ENCODE peak calls at places on chromosomes 4 and X, in four cellular contexts. One of them, this sample, is unnamed.

GRCh38 chr4:174595141-174595929 is 73.0 kb upstream of the HPGD start:
- DNase-seq in right lobe of liver: no peak
- DNase-seq in T-cell: no peak
- DNase-seq in endothelial cell: no peak
- DNase-seq in this sample: no peak

GRCh38 chrX:115494133-115494532 is 66.8 kb upstream of the PLS3 start:
- DNase-seq in endothelial cell: no peak
- DNase-seq in right lobe of liver: no peak
- DNase-seq in T-cell: no peak
- DNase-seq in this sample: no peak

GRCh38 chr4:184345573-184345922 is 127.9 kb upstream of the ENPP6 start:
- DNase-seq in T-cell: no peak
- DNase-seq in right lobe of liver: peak; percentile 75
- DNase-seq in endothelial cell: no peak
- DNase-seq in this sample: peak; percentile 55

GRCh38 chrX:13265549-13266132 is 54.2 kb downstream of the ATXN3L start:
- DNase-seq in right lobe of liver: no peak
- DNase-seq in endothelial cell: no peak
- DNase-seq in T-cell: no peak
- DNase-seq in this sample: no peak

GRCh38 chr4:138670681-138671080 is 344.9 kb upstream of the NOCT start:
- DNase-seq in endothelial cell: no peak
- DNase-seq in right lobe of liver: no peak
- DNase-seq in T-cell: no peak
- DNase-seq in this sample: no peak

GRCh38 chr4:182916483-182917181 is 554 bp downstream of the DCTD start:
- DNase-seq in endothelial cell: peak; percentile 53
- DNase-seq in T-cell: peak; percentile 39
- DNase-seq in right lobe of liver: peak; percentile 64
- DNase-seq in this sample: peak; percentile 71

GRCh38 chrX:4936315-4936714 is 1222.9 kb upstream of the PRKX start:
- DNase-seq in endothelial cell: no peak
- DNase-seq in T-cell: no peak
- DNase-seq in right lobe of liver: no peak
- DNase-seq in this sample: no peak

GRCh38 chrX:142998447-142999208 is 27.1 kb upstream of the SPANXN4 start:
- DNase-seq in endothelial cell: no peak
- DNase-seq in right lobe of liver: no peak
- DNase-seq in T-cell: no peak
- DNase-seq in this sample: no peak

GRCh38 chrX:23845316-23845932 is 62.3 kb downstream of the APOO start:
- DNase-seq in right lobe of liver: no peak
- DNase-seq in endothelial cell: no peak
- DNase-seq in T-cell: no peak
- DNase-seq in this sample: peak; percentile 15

GRCh38 chr4:8846046-8846720 is 25.5 kb downstream of the HMX1 start:
- DNase-seq in right lobe of liver: peak; percentile 22
- DNase-seq in endothelial cell: no peak
- DNase-seq in T-cell: no peak
- DNase-seq in this sample: no peak

GRCh38 chrX:72095370-72095769 is 36.3 kb downstream of the RTL5 start:
- DNase-seq in T-cell: no peak
- DNase-seq in right lobe of liver: no peak
- DNase-seq in endothelial cell: no peak
- DNase-seq in this sample: no peak

GRCh38 chr4:2745981-2746806 is 9.9 kb downstream of the TNIP2 start:
- DNase-seq in T-cell: peak; percentile 73
- DNase-seq in right lobe of liver: peak; percentile 60
- DNase-seq in endothelial cell: no peak
- DNase-seq in this sample: peak; percentile 92

GRCh38 chrX:57925806-57926205 is 15.5 kb upstream of the ZXDA start:
- DNase-seq in endothelial cell: no peak
- DNase-seq in right lobe of liver: no peak
- DNase-seq in T-cell: no peak
- DNase-seq in this sample: no peak

GRCh38 chr4:155787113-155787710 is 28.4 kb downstream of the GUCY1B1 start:
- DNase-seq in endothelial cell: peak; percentile 26
- DNase-seq in T-cell: no peak
- DNase-seq in right lobe of liver: no peak
- DNase-seq in this sample: peak; percentile 74

GRCh38 chrX:67781132-67781531 is 237.3 kb downstream of the AR start:
- DNase-seq in T-cell: no peak
- DNase-seq in right lobe of liver: no peak
- DNase-seq in endothelial cell: no peak
- DNase-seq in this sample: no peak

GRCh38 chrX:12802741-12803140 is 11.5 kb downstream of the PRPS2 start:
- DNase-seq in endothelial cell: no peak
- DNase-seq in T-cell: no peak
- DNase-seq in right lobe of liver: no peak
- DNase-seq in this sample: no peak

GRCh38 chr4:25523405-25523804 is 132.2 kb upstream of the SLC34A2 start:
- DNase-seq in T-cell: no peak
- DNase-seq in right lobe of liver: no peak
- DNase-seq in endothelial cell: no peak
- DNase-seq in this sample: no peak

GRCh38 chr4:87017580-87018061 is 82.8 kb downstream of the AFF1 start:
- DNase-seq in right lobe of liver: no peak
- DNase-seq in T-cell: no peak
- DNase-seq in endothelial cell: no peak
- DNase-seq in this sample: peak; percentile 91

GRCh38 chr4:24896977-24897376 is 15.9 kb downstream of the CCDC149 start:
- DNase-seq in right lobe of liver: no peak
- DNase-seq in T-cell: no peak
- DNase-seq in endothelial cell: no peak
- DNase-seq in this sample: no peak

GRCh38 chr4:150863456-150863855 is 151.6 kb downstream of the LRBA start:
- DNase-seq in endothelial cell: no peak
- DNase-seq in right lobe of liver: no peak
- DNase-seq in T-cell: no peak
- DNase-seq in this sample: no peak

GRCh38 chr4:105472871-105473339 is 957 bp downstream of the PPA2 start:
- DNase-seq in right lobe of liver: no peak
- DNase-seq in T-cell: no peak
- DNase-seq in endothelial cell: no peak
- DNase-seq in this sample: no peak

GRCh38 chr4:75860606-75861005 is 41.6 kb downstream of the PPEF2 start:
- DNase-seq in right lobe of liver: no peak
- DNase-seq in T-cell: no peak
- DNase-seq in endothelial cell: no peak
- DNase-seq in this sample: no peak

GRCh38 chr4:186757696-186758330 is 34.2 kb upstream of the FAT1 start:
- DNase-seq in T-cell: no peak
- DNase-seq in right lobe of liver: no peak
- DNase-seq in endothelial cell: no peak
- DNase-seq in this sample: no peak

GRCh38 chr4:2083116-2083825 is 24.1 kb downstream of the NAT8L start:
- DNase-seq in T-cell: peak; percentile 4
- DNase-seq in right lobe of liver: no peak
- DNase-seq in endothelial cell: no peak
- DNase-seq in this sample: no peak

GRCh38 chr4:71198958-71199357 is 139.9 kb upstream of the SLC4A4 start:
- DNase-seq in endothelial cell: no peak
- DNase-seq in right lobe of liver: no peak
- DNase-seq in T-cell: no peak
- DNase-seq in this sample: no peak

GRCh38 chr4:98938386-98938785 is 9.5 kb upstream of the EIF4E start:
- DNase-seq in T-cell: no peak
- DNase-seq in endothelial cell: no peak
- DNase-seq in right lobe of liver: no peak
- DNase-seq in this sample: peak; percentile 56

GRCh38 chr4:8362483-8362882 is 78.0 kb downstream of the ACOX3 start:
- DNase-seq in right lobe of liver: no peak
- DNase-seq in T-cell: no peak
- DNase-seq in endothelial cell: no peak
- DNase-seq in this sample: no peak

GRCh38 chr4:41360911-41361830 is 104.4 kb downstream of the UCHL1 start:
- DNase-seq in T-cell: no peak
- DNase-seq in endothelial cell: peak; percentile 51
- DNase-seq in right lobe of liver: peak; percentile 70
- DNase-seq in this sample: peak; percentile 61

GRCh38 chrX:16465081-16465876 is 184.7 kb upstream of the S100G start:
- DNase-seq in right lobe of liver: no peak
- DNase-seq in endothelial cell: no peak
- DNase-seq in T-cell: no peak
- DNase-seq in this sample: no peak

GRCh38 chr4:145352438-145353145 is 129.1 kb upstream of the SMAD1 start:
- DNase-seq in T-cell: no peak
- DNase-seq in right lobe of liver: peak; percentile 68
- DNase-seq in endothelial cell: no peak
- DNase-seq in this sample: no peak

GRCh38 chr4:157587681-157588423 is 367.3 kb downstream of the GRIA2 start:
- DNase-seq in endothelial cell: no peak
- DNase-seq in T-cell: no peak
- DNase-seq in right lobe of liver: no peak
- DNase-seq in this sample: no peak

GRCh38 chr4:156774422-156774821 is 197.2 kb downstream of the PDGFC start:
- DNase-seq in endothelial cell: no peak
- DNase-seq in T-cell: no peak
- DNase-seq in right lobe of liver: no peak
- DNase-seq in this sample: peak; percentile 94

GRCh38 chr4:47617607-47618006 is 132.5 kb downstream of the ATP10D start:
- DNase-seq in T-cell: no peak
- DNase-seq in right lobe of liver: no peak
- DNase-seq in endothelial cell: no peak
- DNase-seq in this sample: no peak

GRCh38 chr4:152424980-152425379 is 110.9 kb downstream of the FBXW7 start:
- DNase-seq in endothelial cell: no peak
- DNase-seq in right lobe of liver: no peak
- DNase-seq in T-cell: no peak
- DNase-seq in this sample: no peak

GRCh38 chr4:129929052-129929451 is 833.1 kb downstream of the C4orf33 start:
- DNase-seq in T-cell: no peak
- DNase-seq in right lobe of liver: no peak
- DNase-seq in endothelial cell: peak; percentile 22
- DNase-seq in this sample: no peak

GRCh38 chr4:184409911-184410692 is 64.2 kb downstream of the IRF2 start:
- DNase-seq in T-cell: peak; percentile 29
- DNase-seq in right lobe of liver: no peak
- DNase-seq in endothelial cell: peak; percentile 15
- DNase-seq in this sample: no peak

GRCh38 chr4:91064157-91064853 is 937.1 kb downstream of the CCSER1 start:
- DNase-seq in endothelial cell: peak; percentile 6
- DNase-seq in right lobe of liver: no peak
- DNase-seq in T-cell: no peak
- DNase-seq in this sample: peak; percentile 80

GRCh38 chr4:83503974-83504373 is 19.1 kb upstream of the ABRAXAS1 start:
- DNase-seq in T-cell: peak; percentile 59
- DNase-seq in right lobe of liver: no peak
- DNase-seq in endothelial cell: no peak
- DNase-seq in this sample: no peak

GRCh38 chr4:95249402-95250043 is 299.2 kb downstream of the UNC5C start:
- DNase-seq in right lobe of liver: no peak
- DNase-seq in endothelial cell: no peak
- DNase-seq in T-cell: no peak
- DNase-seq in this sample: no peak

GRCh38 chr4:129092636-129093172 is 635 bp downstream of the SCLT1 start:
- DNase-seq in T-cell: no peak
- DNase-seq in endothelial cell: no peak
- DNase-seq in right lobe of liver: no peak
- DNase-seq in this sample: peak; percentile 52